ENCODE peak calls at places on chromosomes 2 and 18, in six cellular contexts. T, F, K, M, U and Q are unnamed samples.

GRCh38 chr2:179936654-179937053 is 70.4 kb downstream of the CWC22 start:
- DNase-seq in F (no peak), K (no peak), U (peak), M (peak), T (no peak), Q (peak)

GRCh38 chr2:148614024-148614331 is 30.6 kb upstream of the EPC2 start:
- DNase-seq in T (no peak), K (no peak), F (no peak), U (peak), M (peak), Q (no peak)

GRCh38 chr2:113390133-113390849 is 47.2 kb upstream of the ZNG1B start:
- DNase-seq in M (peak), T (peak), U (peak), K (no peak), F (no peak), Q (peak)

GRCh38 chr2:102753563-102754159 is 8.2 kb upstream of the TMEM182 start:
- DNase-seq in M (peak), U (peak), F (no peak), T (peak), K (peak), Q (no peak)

GRCh38 chr2:160752475-160753330 is 259.1 kb upstream of the RBMS1 start:
- DNase-seq in F (no peak), U (peak), T (peak), K (no peak), M (no peak), Q (no peak)

GRCh38 chr2:28359222-28360065 is 33.2 kb upstream of the FOSL2 start:
- DNase-seq in K (no peak), F (no peak), U (peak), M (no peak), T (peak), Q (no peak)

GRCh38 chr18:26685438-26686173 is 137.3 kb upstream of the KCTD1 start:
- DNase-seq in U (no peak), F (no peak), T (no peak), M (peak), K (no peak), Q (no peak)

GRCh38 chr18:3790702-3791101 is 340.7 kb downstream of the TGIF1 start:
- DNase-seq in U (no peak), T (peak), K (no peak), F (no peak), M (no peak), Q (no peak)

GRCh38 chr2:64654063-64654811 is 524 bp upstream of the SERTAD2 start:
- DNase-seq in K (peak), U (peak), T (peak), M (peak), F (peak), Q (peak)

GRCh38 chr2:29518988-29519925 is 402.1 kb downstream of the ALK start:
- DNase-seq in F (no peak), K (no peak), U (peak), M (no peak), T (peak), Q (peak)

GRCh38 chr2:25340340-25340886 is 1.3 kb downstream of the DNMT3A start:
- DNase-seq in K (peak), M (no peak), U (no peak), F (no peak), T (no peak), Q (peak)

GRCh38 chr2:64807417-64807816 is 153.7 kb upstream of the SERTAD2 start:
- DNase-seq in M (no peak), T (peak), K (no peak), F (no peak), U (peak), Q (no peak)